ENCODE peak calls at places on chromosomes 3 and 15, in four cellular contexts. One of them, this sample, is unnamed.

GRCh38 chr3:186361612-186362408 is at the start of gene DGKG:
- DNase-seq in keratinocyte: no peak
- DNase-seq in T-helper 17 cell: no peak
- DNase-seq in GM10248: peak
- DNase-seq in this sample: no peak

GRCh38 chr3:145807990-145808389 is 353.0 kb downstream of the PLOD2 start:
- DNase-seq in T-helper 17 cell: no peak
- DNase-seq in keratinocyte: no peak
- DNase-seq in GM10248: no peak
- DNase-seq in this sample: no peak

GRCh38 chr3:114406286-114406685 is 112.5 kb downstream of the TIGIT start:
- DNase-seq in GM10248: no peak
- DNase-seq in T-helper 17 cell: no peak
- DNase-seq in keratinocyte: no peak
- DNase-seq in this sample: no peak

GRCh38 chr15:50137330-50137761 is 18.3 kb upstream of the ATP8B4 start:
- DNase-seq in GM10248: no peak
- DNase-seq in T-helper 17 cell: no peak
- DNase-seq in keratinocyte: peak
- DNase-seq in this sample: peak

GRCh38 chr3:143083781-143084180 is 35.8 kb upstream of the CHST2 start:
- DNase-seq in T-helper 17 cell: no peak
- DNase-seq in GM10248: no peak
- DNase-seq in keratinocyte: no peak
- DNase-seq in this sample: no peak

GRCh38 chr3:87390821-87391220 is 114.4 kb upstream of the POU1F1 start:
- DNase-seq in keratinocyte: no peak
- DNase-seq in T-helper 17 cell: no peak
- DNase-seq in GM10248: no peak
- DNase-seq in this sample: no peak

GRCh38 chr15:45200001-45200798 is 12.4 kb upstream of the SHF start:
- DNase-seq in keratinocyte: peak
- DNase-seq in T-helper 17 cell: peak
- DNase-seq in GM10248: peak
- DNase-seq in this sample: peak

GRCh38 chr3:193827039-193827669 is 234.1 kb downstream of the OPA1 start:
- DNase-seq in T-helper 17 cell: no peak
- DNase-seq in keratinocyte: no peak
- DNase-seq in GM10248: no peak
- DNase-seq in this sample: no peak

GRCh38 chr3:159860727-159861126 is 127.9 kb upstream of the IL12A start:
- DNase-seq in keratinocyte: no peak
- DNase-seq in GM10248: no peak
- DNase-seq in T-helper 17 cell: no peak
- DNase-seq in this sample: no peak

GRCh38 chr3:182136008-182136910 is 424.5 kb downstream of the SOX2 start:
- DNase-seq in GM10248: no peak
- DNase-seq in keratinocyte: no peak
- DNase-seq in T-helper 17 cell: no peak
- DNase-seq in this sample: no peak